ENCODE peak calls at places on chromosomes 2 and 18, in seven cellular contexts. Z, Y, D, M, V, H and A are unnamed samples.

GRCh38 chr2:27306136-27306535 is 2.1 kb downstream of the UCN start:
- DNase-seq in Z (no peak), Y (no peak), D (no peak), M (no peak), V (no peak), H (no peak), A (no peak)

GRCh38 chr2:33091541-33092123 is 144.9 kb downstream of the LTBP1 start:
- DNase-seq in Z (no peak), Y (no peak), D (no peak), M (no peak), V (no peak), H (no peak), A (no peak)

GRCh38 chr18:60649816-60650215 is 277.2 kb upstream of the MC4R start:
- DNase-seq in Z (no peak), Y (no peak), D (no peak), M (no peak), V (no peak), H (no peak), A (no peak)

GRCh38 chr2:218168635-218169462 is 2.1 kb upstream of the CXCR1 start:
- DNase-seq in Z (peak; percentile 18), Y (peak; percentile 82), D (peak; percentile 92), M (peak; percentile 54), V (peak; percentile 91), H (peak; percentile 48), A (peak; percentile 71)

GRCh38 chr2:55223958-55224760 is 7.9 kb downstream of the CLHC1 start:
- DNase-seq in Z (no peak), Y (peak; percentile 36), D (no peak), M (no peak), V (no peak), H (no peak), A (peak; percentile 23)

GRCh38 chr18:67677489-67677888 is 161.0 kb upstream of the DSEL start:
- DNase-seq in Z (no peak), Y (no peak), D (no peak), M (no peak), V (no peak), H (no peak), A (no peak)

GRCh38 chr2:11786592-11786991 is 40.2 kb downstream of the LPIN1 start:
- DNase-seq in Z (no peak), Y (no peak), D (no peak), M (no peak), V (no peak), H (no peak), A (no peak)

GRCh38 chr2:28750316-28751101 is 1.1 kb upstream of the PPP1CB start:
- DNase-seq in Z (peak; percentile 50), Y (no peak), D (no peak), M (no peak), V (peak; percentile 41), H (peak; percentile 65), A (no peak)

GRCh38 chr18:63578357-63578958 is 8.7 kb upstream of the SERPINB13 start:
- DNase-seq in Z (peak; percentile 36), Y (peak; percentile 40), D (peak; percentile 64), M (peak; percentile 67), V (peak; percentile 80), H (peak; percentile 47), A (peak; percentile 54)

GRCh38 chr2:29946465-29946864 is 25.1 kb upstream of the ALK start:
- DNase-seq in Z (no peak), Y (no peak), D (no peak), M (no peak), V (no peak), H (no peak), A (no peak)

GRCh38 chr18:72848534-72849237 is 19.1 kb downstream of the NETO1 start:
- DNase-seq in Z (no peak), Y (no peak), D (no peak), M (no peak), V (peak; percentile 3), H (no peak), A (peak; percentile 35)

GRCh38 chr2:58896600-58896999 is 655.5 kb upstream of the FANCL start:
- DNase-seq in Z (peak; percentile 6), Y (no peak), D (no peak), M (no peak), V (no peak), H (no peak), A (no peak)

GRCh38 chr2:65390134-65390533 is 42.3 kb downstream of the SPRED2 start:
- DNase-seq in Z (no peak), Y (no peak), D (no peak), M (no peak), V (no peak), H (no peak), A (no peak)

GRCh38 chr2:75210409-75210808 is 11.1 kb upstream of the TACR1 start:
- DNase-seq in Z (no peak), Y (no peak), D (no peak), M (no peak), V (no peak), H (no peak), A (no peak)

DNA sequence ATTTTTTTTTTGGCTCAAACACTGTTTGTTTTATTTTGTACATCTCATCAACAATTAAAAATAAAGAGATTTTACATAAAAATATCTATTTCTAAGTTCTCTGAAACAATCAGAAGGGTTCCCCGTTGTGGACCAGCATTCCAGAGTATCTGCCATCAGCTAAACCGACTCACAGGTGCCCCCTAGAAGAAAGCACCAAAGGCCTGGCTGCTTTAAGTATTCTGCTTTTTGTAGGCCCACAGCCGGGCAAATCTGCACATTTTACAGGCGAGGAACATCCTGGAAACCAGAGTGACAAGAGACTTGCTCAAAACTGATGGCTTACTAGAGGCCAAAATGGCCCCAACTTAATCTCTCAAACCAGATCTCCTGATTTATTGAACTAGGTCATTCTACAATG is 82.2 kb upstream of the SETBP1 start:
- DNase-seq in Z (no peak), Y (no peak), D (no peak), M (no peak), V (no peak), H (no peak), A (no peak)
- H3K4ac ChIP-seq in Z (no peak overlapping the region), Y (no peak overlapping the region), D (no peak overlapping the region), M (no peak overlapping the region), V (no peak overlapping the region), H (peak overlapping the region; percentile 64), A (no peak overlapping the region)

GRCh38 chr2:71506754-71507153 is 53.4 kb downstream of the DYSF start:
- DNase-seq in Z (no peak), Y (no peak), D (no peak), M (no peak), V (no peak), H (no peak), A (no peak)
- H3K4ac ChIP-seq in Z (no peak overlapping the region), Y (no peak overlapping the region), D (no peak overlapping the region), M (no peak overlapping the region), V (no peak overlapping the region), H (no peak overlapping the region), A (no peak overlapping the region)

DNA sequence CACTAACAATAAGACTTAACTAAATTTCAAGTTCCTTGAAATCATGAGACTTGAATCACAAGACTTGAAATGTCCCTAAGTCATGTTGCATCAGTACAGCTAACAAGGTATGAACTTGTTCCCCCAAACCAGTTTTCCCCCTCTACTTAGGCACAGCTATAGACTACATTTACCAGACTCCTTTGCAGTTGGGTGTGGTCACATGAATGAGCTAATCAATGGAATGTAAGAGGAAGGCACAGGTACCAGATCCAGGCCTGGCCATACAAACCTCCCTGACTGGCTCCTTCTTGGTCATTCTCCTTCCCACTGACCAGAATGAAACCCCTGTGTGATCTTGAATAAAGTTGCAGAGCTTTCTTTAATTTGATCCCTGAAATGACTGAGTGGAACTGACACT is 77.8 kb downstream of the DNER start:
- DNase-seq in Z (no peak), Y (no peak), D (no peak), M (no peak), V (no peak), H (no peak), A (peak; percentile 47)
- H3K4ac ChIP-seq in Z (no peak overlapping the region), Y (no peak overlapping the region), D (no peak overlapping the region), M (no peak overlapping the region), V (no peak overlapping the region), H (no peak overlapping the region), A (no peak overlapping the region)

DNA sequence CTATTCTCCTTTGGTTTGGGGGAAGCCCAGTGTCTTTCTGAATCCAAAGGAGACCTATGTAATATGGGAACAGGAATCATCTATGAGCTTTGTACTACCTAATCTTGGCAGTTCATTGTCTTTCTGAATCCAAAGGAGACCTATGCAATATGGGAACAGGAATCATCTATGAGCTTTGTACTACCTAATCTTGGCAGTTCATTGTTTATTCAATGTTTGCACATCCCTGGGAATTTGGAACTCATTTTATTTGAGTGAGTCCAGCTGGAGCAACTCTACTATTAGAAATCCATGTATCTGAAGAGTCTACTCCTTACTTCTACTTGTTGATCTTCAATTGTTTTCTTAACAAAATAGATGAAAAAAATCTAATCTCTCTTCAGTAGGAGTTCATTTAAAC is 401.0 kb upstream of the LRATD1 start:
- DNase-seq in Z (no peak), Y (no peak), D (no peak), M (no peak), V (no peak), H (no peak), A (no peak)
- H3K4ac ChIP-seq in Z (no peak overlapping the region), Y (no peak overlapping the region), D (no peak overlapping the region), M (no peak overlapping the region), V (no peak overlapping the region), H (no peak overlapping the region), A (no peak overlapping the region)

DNA sequence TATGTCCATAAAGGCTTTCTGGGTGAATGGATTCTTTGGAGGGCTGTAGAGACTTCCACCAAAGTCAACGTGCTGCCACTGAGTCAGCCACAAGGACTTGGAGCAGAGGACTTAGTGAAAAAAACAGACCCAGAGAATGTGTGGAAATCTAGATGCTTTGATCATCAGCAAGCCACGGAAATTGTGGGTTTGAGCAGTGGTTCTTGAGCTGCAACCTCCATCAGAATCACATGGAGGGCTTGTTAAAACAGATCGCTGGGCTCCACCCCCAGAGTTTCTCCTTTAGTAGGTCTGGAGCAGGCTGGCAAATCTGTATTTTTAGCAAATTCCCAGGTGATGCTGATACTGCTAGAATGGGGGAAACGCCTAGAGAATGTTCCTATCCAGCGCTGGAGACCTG is 95.3 kb downstream of the RBM43 start:
- DNase-seq in Z (no peak), Y (no peak), D (no peak), M (no peak), V (no peak), H (no peak), A (no peak)
- H3K4ac ChIP-seq in Z (no peak overlapping the region), Y (no peak overlapping the region), D (no peak overlapping the region), M (no peak overlapping the region), V (no peak overlapping the region), H (no peak overlapping the region), A (no peak overlapping the region)

GRCh38 chr18:55637204-55637603 is 49.2 kb upstream of the TCF4 start:
- DNase-seq in Z (no peak), Y (no peak), D (no peak), M (no peak), V (no peak), H (no peak), A (no peak)
- H3K4ac ChIP-seq in Z (no peak overlapping the region), Y (no peak overlapping the region), D (no peak overlapping the region), M (no peak overlapping the region), V (no peak overlapping the region), H (no peak overlapping the region), A (no peak overlapping the region)